ENCODE peak calls at places on chromosomes 12 and 14, in nine cellular contexts. Y is CD4-positive, alpha-beta memory T cell; S is neural progenitor cell; M is A549; U is right cardiac atrium; K is cardiac muscle cell; V is K562; F is right lobe of liver; Z is breast epithelium. P is an unnamed sample.

GRCh38 chr12:118290130-118290529 is 82.6 kb downstream of the TAOK3 start:
- DNase-seq in F (no peak), V (no peak), M (no peak), Z (no peak), K (peak), Y (no peak), U (no peak), S (no peak), P (no peak)

GRCh38 chr14:21078726-21079125 is 8.6 kb downstream of the ARHGEF40 start:
- DNase-seq in S (no peak), V (no peak), Z (no peak), F (no peak), M (no peak), U (no peak), K (no peak), Y (no peak), P (no peak)

GRCh38 chr12:88153959-88154358 is 11.9 kb downstream of the TMTC3 start:
- DNase-seq in U (no peak), K (peak), M (peak), V (no peak), Z (no peak), Y (no peak), F (no peak), S (peak), P (no peak)

GRCh38 chr14:93930989-93931307 is 3.8 kb downstream of the FAM181A start:
- DNase-seq in Z (no peak), M (no peak), F (no peak), S (no peak), Y (no peak), U (no peak), V (no peak), K (no peak), P (no peak)

GRCh38 chr12:122137229-122137628 is 36.8 kb downstream of the IL31 start:
- DNase-seq in S (peak), Z (no peak), F (no peak), K (no peak), U (no peak), Y (no peak), V (peak), M (no peak), P (no peak)

GRCh38 chr14:92963301-92964123 is 40.6 kb downstream of the CHGA start:
- DNase-seq in F (no peak), Z (no peak), M (no peak), S (peak), U (peak), K (no peak), Y (no peak), V (no peak), P (no peak)

GRCh38 chr12:115362319-115362976 is 678.5 kb upstream of the TBX3 start:
- DNase-seq in V (no peak), F (no peak), U (no peak), Z (no peak), M (no peak), K (no peak), S (no peak), Y (no peak), P (no peak)

GRCh38 chr12:60148109-60148508 is 552.3 kb downstream of the SLC16A7 start:
- DNase-seq in Y (no peak), V (no peak), U (no peak), K (peak), S (no peak), M (peak), Z (no peak), F (no peak), P (no peak)

GRCh38 chr12:47356129-47356622 is 276.4 kb upstream of the AMIGO2 start:
- DNase-seq in U (no peak), K (peak), F (no peak), S (no peak), Z (no peak), Y (no peak), M (no peak), V (no peak), P (no peak)

GRCh38 chr14:56210570-56210969 is 92.4 kb downstream of the PELI2 start:
- DNase-seq in M (no peak), S (no peak), Y (no peak), U (no peak), Z (no peak), V (no peak), K (no peak), F (no peak), P (no peak)

GRCh38 chr12:54021432-54022013 is 6.7 kb upstream of the HOXC6 start:
- DNase-seq in M (peak), K (no peak), U (no peak), V (peak), F (no peak), Y (no peak), S (peak), Z (no peak), P (no peak)

GRCh38 chr12:14768823-14769405 is 34.4 kb downstream of the WBP11 start:
- DNase-seq in Y (no peak), S (peak), M (peak), F (no peak), V (no peak), Z (no peak), U (no peak), K (peak), P (no peak)

GRCh38 chr12:127125607-127126259 is 1141.2 kb upstream of the TMEM132C start:
- DNase-seq in Z (no peak), F (no peak), V (peak), K (peak), M (peak), S (no peak), U (no peak), Y (no peak), P (no peak)

GRCh38 chr14:47590763-47591162 is 84.6 kb downstream of the MDGA2 start:
- DNase-seq in K (no peak), S (no peak), Z (no peak), V (no peak), M (no peak), U (no peak), Y (no peak), F (no peak), P (no peak)

GRCh38 chr12:88339254-88339949 is 197.3 kb downstream of the TMTC3 start:
- DNase-seq in S (no peak), Y (no peak), F (no peak), U (no peak), M (no peak), Z (no peak), K (peak), V (no peak), P (no peak)

GRCh38 chr12:95731519-95731958 is 59.0 kb downstream of the NTN4 start:
- DNase-seq in F (no peak), V (no peak), U (no peak), Z (no peak), Y (no peak), M (no peak), K (no peak), S (no peak), P (no peak)

GRCh38 chr12:91986084-91986483 is 159.6 kb downstream of the BTG1 start:
- DNase-seq in Z (peak), K (no peak), S (peak), M (peak), Y (no peak), V (no peak), U (no peak), F (no peak), P (no peak)

GRCh38 chr14:102795060-102795925 is 18.0 kb downstream of the TRAF3 start:
- DNase-seq in U (peak), Y (peak), K (peak), V (no peak), Z (peak), S (peak), M (peak), F (peak), P (no peak)

GRCh38 chr12:53070901-53071492 is 8.2 kb downstream of the SPRYD3 start:
- DNase-seq in Z (no peak), Y (no peak), K (no peak), F (no peak), M (no peak), U (peak), V (no peak), S (no peak), P (no peak)

GRCh38 chr12:78403136-78403535 is 461.4 kb upstream of the SYT1 start:
- DNase-seq in S (no peak), V (no peak), K (peak), M (peak), U (no peak), F (no peak), Y (no peak), Z (no peak), P (no peak)

GRCh38 chr14:95690815-95691214 is 4.6 kb downstream of the TCL1B start:
- DNase-seq in V (no peak), Y (no peak), F (no peak), S (no peak), K (no peak), U (no peak), Z (no peak), M (no peak), P (no peak)

GRCh38 chr12:114851981-114852380 is 168.0 kb upstream of the TBX3 start:
- DNase-seq in M (no peak), U (no peak), S (no peak), F (no peak), Z (no peak), V (no peak), K (peak), Y (no peak), P (no peak)

GRCh38 chr12:22850185-22850584 is 225.2 kb downstream of the ETNK1 start:
- DNase-seq in M (no peak), U (no peak), S (no peak), Z (no peak), Y (no peak), K (no peak), F (no peak), V (no peak), P (no peak)

GRCh38 chr12:85280138-85280983 is at the start of gene ALX1:
- DNase-seq in Z (no peak), S (peak), U (peak), V (no peak), Y (no peak), M (peak), K (peak), F (peak), P (no peak)

GRCh38 chr12:85277900-85278597 is 2.0 kb upstream of the ALX1 start:
- DNase-seq in V (no peak), K (no peak), S (peak), M (no peak), U (peak), Z (no peak), Y (no peak), F (peak), P (no peak)

GRCh38 chr12:85280984-85281946 is 1.2 kb downstream of the ALX1 start:
- DNase-seq in V (no peak), U (no peak), K (no peak), M (no peak), F (no peak), Y (no peak), S (no peak), Z (no peak), P (no peak)

GRCh38 chr12:85278598-85279448 is 1.2 kb upstream of the ALX1 start:
- DNase-seq in K (no peak), M (no peak), F (peak), Z (no peak), Y (no peak), V (no peak), S (peak), U (peak), P (no peak)

GRCh38 chr12:85279449-85280137 is 427 bp upstream of the ALX1 start:
- DNase-seq in M (no peak), S (peak), U (peak), V (no peak), F (no peak), Y (no peak), K (no peak), Z (no peak), P (no peak)
- H3K27ac ChIP-seq in M (peak), S (no peak), U (no peak), V (no peak), F (no peak), Y (no peak), K (peak), Z (no peak), P (no peak)

DNA sequence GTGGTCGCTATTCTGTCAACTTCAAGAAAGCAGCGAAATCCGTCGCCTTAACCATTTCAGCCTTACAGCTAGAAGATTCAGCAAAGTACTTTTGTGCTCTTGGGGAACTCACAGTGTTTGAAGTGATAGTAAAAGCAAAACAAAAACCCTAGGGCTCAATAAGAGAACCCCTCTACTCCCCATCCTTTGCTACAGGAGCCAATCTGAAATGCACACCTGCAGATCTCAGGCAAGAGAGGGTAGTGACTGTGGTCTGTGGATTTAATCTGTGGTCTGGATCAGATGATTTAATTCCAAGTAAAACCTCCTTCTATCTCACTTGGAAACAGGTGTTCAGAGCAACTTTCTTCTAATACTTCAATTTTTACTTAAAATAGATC is 422.9 kb upstream of the OR4E1 start:
- DNase-seq in V (no peak), F (no peak), S (no peak), M (no peak), Z (no peak), K (no peak), Y (peak), U (no peak), P (no peak)
- H3K27ac ChIP-seq in V (no peak), F (no peak), S (no peak), M (no peak), Z (no peak), K (no peak), Y (peak), U (no peak), P (no peak)

DNA sequence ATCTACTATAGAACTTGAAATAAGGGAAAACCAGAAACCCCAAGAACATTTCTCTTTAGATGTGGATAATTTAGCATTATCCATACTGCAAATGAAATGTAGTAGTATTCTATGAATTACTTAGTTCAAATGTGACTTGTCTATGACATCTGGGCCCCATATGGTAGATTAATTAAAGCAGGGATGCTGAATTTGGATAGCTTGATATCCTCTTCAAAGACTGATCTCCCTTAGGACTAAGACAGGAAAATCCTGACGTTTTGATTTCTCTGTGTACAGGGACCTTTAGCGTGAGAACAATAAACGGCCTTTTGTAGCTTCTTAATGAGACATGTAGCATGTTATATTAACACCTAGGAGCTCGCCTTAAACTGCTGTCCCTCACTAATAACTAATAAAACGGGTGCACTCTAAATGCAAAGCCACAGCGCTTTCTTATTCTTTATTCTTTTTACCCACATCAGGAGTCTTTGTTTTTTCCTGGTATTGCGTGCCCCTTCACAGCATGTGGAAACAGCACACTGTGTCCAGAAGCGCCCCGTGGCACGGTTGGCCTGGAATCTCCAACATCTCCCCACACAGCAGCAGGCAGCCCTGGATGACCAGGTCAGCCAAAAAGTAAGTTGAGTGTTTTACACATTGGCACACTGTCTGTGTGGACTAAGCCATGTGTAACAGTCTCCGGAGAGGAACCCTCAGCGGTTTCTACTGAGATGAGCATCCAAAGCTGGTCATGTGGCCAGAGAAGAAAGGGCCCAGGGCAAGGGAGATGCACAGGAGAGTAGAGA is 93.1 kb downstream of the SRGAP1 start:
- DNase-seq in U (no peak), V (no peak), K (no peak), M (no peak), Y (no peak), F (no peak), S (no peak), Z (no peak), P (no peak)
- H3K27ac ChIP-seq in U (no peak), V (no peak), K (no peak), M (no peak), Y (no peak), F (no peak), S (no peak), Z (no peak), P (no peak)

DNA sequence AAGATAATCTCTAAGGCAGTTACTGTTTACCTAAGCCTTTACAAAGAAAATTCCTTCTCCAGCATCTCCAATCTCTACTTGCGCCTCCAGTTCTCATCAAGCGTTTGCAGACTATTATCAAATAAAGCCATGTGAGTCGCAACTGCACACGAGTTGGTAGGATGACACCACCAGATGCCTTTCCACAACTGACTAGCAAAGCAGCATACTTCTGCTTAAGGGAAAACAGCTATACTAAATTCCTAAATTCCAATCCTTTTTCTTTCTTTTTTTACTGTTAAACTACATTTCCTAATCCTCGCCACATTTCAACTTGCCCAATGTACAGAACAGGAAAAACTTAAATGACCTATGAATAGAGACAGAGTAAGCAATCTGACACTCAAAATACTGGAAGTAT is 166.7 kb downstream of the ITPR2 start:
- DNase-seq in K (peak), U (no peak), V (no peak), S (no peak), M (no peak), Z (no peak), F (no peak), Y (no peak), P (no peak)
- H3K27ac ChIP-seq in K (no peak), U (no peak), V (no peak), S (no peak), M (no peak), Z (no peak), F (no peak), Y (no peak), P (no peak)

GRCh38 chr14:44783899-44784298 is 177.8 kb downstream of the KLHL28 start:
- DNase-seq in Y (no peak), M (no peak), F (no peak), S (no peak), U (no peak), K (no peak), V (no peak), Z (no peak), P (no peak)
- H3K27ac ChIP-seq in Y (no peak), M (no peak), F (no peak), S (no peak), U (no peak), K (no peak), V (no peak), Z (no peak), P (no peak)

DNA sequence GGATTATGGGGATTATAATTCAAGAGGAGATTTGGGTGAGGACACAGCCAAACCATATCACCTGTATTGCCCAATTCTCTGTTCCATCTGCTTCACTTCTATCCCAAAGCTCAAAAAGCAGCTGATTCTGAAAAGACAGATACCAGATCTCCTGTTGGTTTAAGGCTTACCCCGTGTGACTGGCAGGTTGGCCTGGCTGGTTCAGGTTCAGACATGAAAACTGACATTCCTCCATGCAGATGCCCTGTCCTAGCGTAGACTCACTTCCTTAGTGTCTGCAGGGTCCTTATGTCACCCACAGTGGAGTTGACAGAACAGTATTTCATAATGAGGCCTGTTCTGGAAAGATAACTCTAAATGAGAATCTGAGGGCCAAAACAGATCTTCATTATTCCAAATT is 61.1 kb upstream of the FLRT2 start:
- DNase-seq in Y (no peak), U (no peak), S (no peak), M (no peak), V (no peak), K (no peak), Z (no peak), F (no peak), P (no peak)
- H3K27ac ChIP-seq in Y (no peak), U (no peak), S (no peak), M (no peak), V (no peak), K (no peak), Z (no peak), F (no peak), P (no peak)

GRCh38 chr14:91117960-91118359 is 4.1 kb downstream of the DGLUCY start:
- DNase-seq in S (no peak), V (no peak), U (no peak), K (no peak), Z (no peak), Y (no peak), M (no peak), F (no peak), P (no peak)
- H3K27ac ChIP-seq in S (no peak), V (no peak), U (no peak), K (no peak), Z (peak), Y (peak), M (no peak), F (no peak), P (no peak)

GRCh38 chr12:102540856-102541385 is 60.6 kb upstream of the IGF1 start:
- DNase-seq in Y (no peak), V (no peak), U (no peak), K (no peak), S (no peak), F (no peak), Z (no peak), M (no peak), P (no peak)
- H3K27ac ChIP-seq in Y (no peak), V (no peak), U (no peak), K (no peak), S (no peak), F (no peak), Z (no peak), M (peak), P (no peak)